ENCODE peak calls at places on chromosomes 16 and 17, in six cellular contexts. I, Z, E, N, U and Q are unnamed samples.

GRCh38 chr17:42027961-42028790 is 8.3 kb downstream of the NKIRAS2 start:
- DNase-seq in Z (no peak), E (peak), I (no peak), U (no peak), N (no peak), Q (no peak)

GRCh38 chr17:56592487-56593072 is 919 bp upstream of the NOG start:
- DNase-seq in N (no peak), I (peak), E (peak), U (peak), Z (peak), Q (peak)

GRCh38 chr16:56260378-56260987 is 69.2 kb downstream of the GNAO1 start:
- DNase-seq in N (no peak), Z (no peak), E (no peak), U (no peak), I (no peak), Q (no peak)

GRCh38 chr17:81043725-81044427 is 8.9 kb downstream of the BAIAP2 start:
- DNase-seq in N (no peak), Z (no peak), E (no peak), U (no peak), I (no peak), Q (no peak)

GRCh38 chr17:61097786-61098185 is 301.9 kb upstream of the TBX2 start:
- DNase-seq in E (no peak), Z (no peak), I (no peak), U (no peak), N (no peak), Q (no peak)

GRCh38 chr16:54055864-54056263 is 230.7 kb downstream of the IRX3 start:
- DNase-seq in E (no peak), Z (no peak), I (no peak), U (no peak), N (no peak), Q (no peak)

GRCh38 chr16:3659200-3659599 is 4.7 kb downstream of the DNASE1 start:
- DNase-seq in Z (no peak), U (no peak), E (no peak), N (no peak), I (no peak), Q (no peak)

GRCh38 chr17:82037889-82038195 is 345 bp upstream of the DCXR start:
- DNase-seq in E (no peak), U (no peak), I (no peak), N (no peak), Z (no peak), Q (no peak)

GRCh38 chr17:35117984-35118383 is 1.7 kb downstream of the RAD51D start:
- DNase-seq in Z (no peak), N (no peak), U (peak), E (peak), I (no peak), Q (peak)

GRCh38 chr17:8125947-8126305 is 2.0 kb upstream of the HES7 start:
- DNase-seq in N (no peak), I (peak), Z (peak), U (no peak), E (no peak), Q (no peak)

GRCh38 chr17:33012522-33013033 is 20.9 kb downstream of the SPACA3 start:
- DNase-seq in I (no peak), E (no peak), U (no peak), N (no peak), Z (no peak), Q (no peak)

GRCh38 chr17:82152556-82153294 is 54.7 kb upstream of the FASN start:
- DNase-seq in U (no peak), Z (no peak), N (no peak), I (no peak), E (no peak), Q (no peak)

GRCh38 chr17:79808763-79809529 is 12.1 kb upstream of the CBX8 start:
- DNase-seq in E (peak), U (no peak), Z (peak), N (no peak), I (peak), Q (peak)

GRCh38 chr17:5078106-5079028 is at the start of gene ZFP3:
- DNase-seq in Z (peak), I (peak), U (peak), E (no peak), N (peak), Q (peak)

GRCh38 chr17:76202516-76202915 is 37.8 kb downstream of the RNF157 start:
- DNase-seq in U (no peak), N (no peak), E (no peak), I (peak), Z (peak), Q (no peak)